ENCODE peak calls at places on chromosomes 2 and 18, in five cellular contexts. W is neural progenitor cell; A is tibial artery; J is stomach; Z is CD8-positive, alpha-beta T cell. X is an unnamed sample. For H3K9me3, the result is how much of the 10 kb centered on the place peaks cover.

GRCh38 chr2:138819964-138820363 is 39.8 kb upstream of the NXPH2 start:
- DNase-seq in A (no peak), J (no peak), W (no peak), Z (no peak), X (no peak)

GRCh38 chr2:208142925-208143799 is 2.8 kb downstream of the CRYGB start:
- DNase-seq in A (no peak), Z (no peak), W (no peak), J (no peak), X (no peak)

GRCh38 chr2:184879671-184880070 is 281.3 kb downstream of the ZNF804A start:
- DNase-seq in W (no peak), Z (no peak), A (no peak), J (no peak), X (no peak)

GRCh38 chr18:7464245-7464966 is 102.7 kb upstream of the PTPRM start:
- DNase-seq in A (no peak), W (no peak), J (no peak), Z (no peak), X (no peak)

GRCh38 chr2:216539791-216540241 is 41.2 kb downstream of the RPL37A start:
- DNase-seq in A (no peak), Z (no peak), J (peak), W (no peak), X (peak)

GRCh38 chr2:88081924-88082609 is 14.4 kb downstream of the SMYD1 start:
- DNase-seq in J (no peak), Z (no peak), W (no peak), A (no peak), X (no peak)

GRCh38 chr18:80070825-80071224 is 36.6 kb downstream of the RBFA start:
- DNase-seq in W (no peak), Z (no peak), J (no peak), A (no peak), X (no peak)

GRCh38 chr2:102753563-102754159 is 8.2 kb upstream of the TMEM182 start:
- DNase-seq in Z (no peak), A (peak), W (peak), J (peak), X (no peak)

GRCh38 chr2:226673314-226673723 is 126.3 kb downstream of the IRS1 start:
- DNase-seq in J (peak), A (no peak), Z (no peak), W (no peak), X (peak)

GRCh38 chr2:22189893-22190292 is 1066.1 kb downstream of the TDRD15 start:
- DNase-seq in J (no peak), W (no peak), A (no peak), Z (no peak), X (no peak)
- H3K9me3 ChIP-seq in J (under half), W (under half), A (under half), Z (under half), X (under half)

GRCh38 chr2:134218414-134218813 is 35.5 kb upstream of the MGAT5 start:
- DNase-seq in Z (no peak), J (no peak), W (no peak), A (no peak), X (no peak)
- H3K9me3 ChIP-seq in Z (under half), J (under half), W (under half), A (under half), X (under half)

DNA sequence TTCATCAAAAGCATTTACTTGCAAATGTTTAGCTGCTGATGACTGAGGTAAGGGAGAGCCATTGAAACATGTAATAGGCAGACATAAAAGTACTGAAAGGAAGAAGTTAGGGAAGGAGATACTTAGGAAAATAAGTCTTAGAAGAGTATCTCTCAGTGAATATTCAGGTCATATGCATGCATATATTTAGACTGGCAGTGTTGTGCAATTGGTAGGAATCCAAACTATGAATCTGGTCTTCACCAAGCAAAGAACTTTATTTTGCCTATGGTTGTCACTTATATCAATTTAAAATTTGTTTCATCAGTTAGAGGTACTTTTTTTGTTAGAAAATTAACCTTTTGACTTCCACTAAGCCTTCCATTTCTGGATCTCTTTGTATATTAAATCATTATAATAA is 1490.7 kb downstream of the SUCLG1 start:
- DNase-seq in W (no peak), Z (no peak), J (no peak), A (no peak), X (no peak)
- H3K9me3 ChIP-seq in W (under half), Z (under half), J (under half), A (under half), X (under half)

DNA sequence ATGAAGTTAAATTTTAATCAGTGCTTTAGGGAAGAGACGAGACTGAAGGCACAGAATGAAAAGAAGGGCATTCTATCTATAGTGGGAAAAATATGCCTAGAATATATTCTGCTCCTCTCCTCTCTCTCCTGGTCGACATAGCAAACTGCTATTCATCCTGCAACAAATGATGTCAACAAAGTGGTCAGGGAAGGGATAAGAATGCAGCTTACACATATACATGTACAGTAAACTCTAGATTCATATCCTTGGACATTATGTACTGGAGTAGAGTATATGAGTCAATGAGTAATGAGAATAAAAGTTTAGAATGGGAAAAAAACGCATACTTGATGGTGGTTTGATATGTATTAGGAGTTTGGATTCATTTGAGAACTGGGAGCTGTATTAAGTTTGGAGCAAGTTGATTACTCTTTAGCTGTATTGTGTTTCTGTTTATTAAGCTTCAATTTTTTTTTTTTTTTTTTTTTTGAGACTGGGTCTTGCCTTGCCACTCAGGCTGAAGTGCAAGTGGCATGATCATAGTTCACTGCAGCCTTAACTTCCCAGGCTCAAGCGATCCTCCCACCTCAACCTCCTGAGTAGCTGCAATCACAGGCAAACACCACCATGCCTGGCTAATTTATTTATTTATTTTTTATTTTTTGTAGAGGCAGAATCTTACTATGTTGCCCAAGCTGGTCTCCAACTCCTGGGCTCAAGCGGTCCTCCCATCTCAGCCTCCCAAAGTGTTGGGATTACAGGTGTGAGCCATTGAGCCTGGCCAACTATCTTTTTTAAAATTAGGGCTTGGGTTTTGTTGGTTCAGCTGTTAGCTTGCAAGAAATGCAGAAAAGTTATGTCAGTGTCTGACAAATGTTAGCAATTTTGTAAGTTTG is 53.8 kb downstream of the STAT1 start:
- DNase-seq in J (no peak), W (no peak), A (no peak), Z (no peak), X (no peak)
- H3K9me3 ChIP-seq in J (under half), W (under half), A (under half), Z (under half), X (under half)

GRCh38 chr2:238922435-238922834 is 74.5 kb downstream of the TWIST2 start:
- DNase-seq in W (no peak), Z (no peak), J (no peak), A (no peak), X (no peak)
- H3K9me3 ChIP-seq in W (under half), Z (under half), J (under half), A (under half), X (under half)

GRCh38 chr2:67341336-67341735 is 55.8 kb upstream of the ETAA1 start:
- DNase-seq in W (no peak), J (no peak), A (no peak), Z (no peak), X (no peak)
- H3K9me3 ChIP-seq in W (under half), J (under half), A (under half), Z (under half), X (under half)